ENCODE peak calls at places on chromosomes 5 and 9, in nine cellular contexts. P, Q, T, F, K, Y, V, O and Z are unnamed samples.

GRCh38 chr5:148913493-148913892 is 87.1 kb downstream of the ADRB2 start:
- DNase-seq in T (no peak), Y (no peak), Q (no peak), V (no peak), K (no peak), F (no peak), O (no peak), P (no peak), Z (peak; percentile 14)

GRCh38 chr9:82894961-82895902 is 167.7 kb downstream of the RASEF start:
- DNase-seq in P (no peak), K (no peak), Q (no peak), O (no peak), Y (no peak), V (no peak), T (no peak), F (no peak), Z (no peak)

GRCh38 chr5:61576556-61576955 is 244.5 kb downstream of the ZSWIM6 start:
- DNase-seq in V (no peak), K (no peak), O (no peak), P (no peak), Y (no peak), F (no peak), T (no peak), Q (no peak), Z (no peak)

GRCh38 chr9:136186386-136186785 is 18.5 kb downstream of the LHX3 start:
- DNase-seq in F (no peak), P (no peak), K (no peak), T (peak; percentile 71), Y (no peak), V (no peak), O (no peak), Q (no peak), Z (no peak)

GRCh38 chr5:620586-621180 is 8.5 kb downstream of the CEP72 start:
- DNase-seq in V (no peak), T (no peak), Y (peak; percentile 44), F (no peak), P (no peak), O (no peak), K (no peak), Q (no peak), Z (no peak)

GRCh38 chr5:71817891-71818290 is 98.8 kb downstream of the CARTPT start:
- DNase-seq in P (no peak), K (no peak), Y (no peak), Q (no peak), F (no peak), T (no peak), O (no peak), V (no peak), Z (no peak)

GRCh38 chr9:126985870-126986498 is 71.4 kb downstream of the RALGPS1 start:
- DNase-seq in T (no peak), P (peak; percentile 98), F (no peak), V (peak; percentile 70), Y (peak; percentile 72), Q (peak; percentile 80), K (peak; percentile 79), O (no peak), Z (peak; percentile 70)

GRCh38 chr9:106432631-106433030 is 430.3 kb upstream of the ZNF462 start:
- DNase-seq in T (no peak), P (no peak), O (no peak), Y (no peak), F (no peak), K (no peak), V (no peak), Q (no peak), Z (no peak)

GRCh38 chr9:131677051-131677444 is 62.8 kb downstream of the RAPGEF1 start:
- DNase-seq in V (no peak), T (no peak), Y (no peak), Q (no peak), F (no peak), P (no peak), K (no peak), O (no peak), Z (no peak)

GRCh38 chr5:74034738-74035137 is 408.7 kb downstream of the ARHGEF28 start:
- DNase-seq in P (no peak), Y (no peak), F (no peak), V (no peak), Q (peak; percentile 73), K (no peak), O (no peak), T (no peak), Z (no peak)